ENCODE peak calls at places on chromosomes 5 and 9, in nine cellular contexts. S, F, W, N, E, T, R, G and O are unnamed samples.
A peak's percentile ranks its signal among the peaks of the same experiment; 100 is the strongest.

GRCh38 chr9:112112519-112112918 is 62.6 kb downstream of the SUSD1 start:
- DNase-seq in T (no peak), F (no peak), R (no peak), S (peak; percentile 75), G (no peak), E (peak; percentile 80), N (no peak), W (no peak), O (peak; percentile 72)

GRCh38 chr9:88737876-88738275 is 202.9 kb downstream of the NXNL2 start:
- DNase-seq in F (no peak), G (no peak), R (peak; percentile 6), W (no peak), N (no peak), E (no peak), S (no peak), T (no peak), O (no peak)

GRCh38 chr5:592158-592557 is 20.0 kb upstream of the CEP72 start:
- DNase-seq in R (no peak), F (no peak), N (no peak), T (no peak), S (no peak), G (no peak), E (no peak), W (no peak), O (no peak)

GRCh38 chr5:53503819-53504218 is 23.4 kb downstream of the FST start:
- DNase-seq in S (no peak), R (no peak), W (no peak), F (no peak), E (no peak), T (no peak), N (no peak), G (no peak), O (no peak)

GRCh38 chr5:40787986-40788385 is 10.2 kb downstream of the PRKAA1 start:
- DNase-seq in T (no peak), F (no peak), E (no peak), N (no peak), R (no peak), G (no peak), S (no peak), W (no peak), O (no peak)

GRCh38 chr5:171023508-171023907 is 161.7 kb downstream of the RANBP17 start:
- DNase-seq in G (no peak), E (peak; percentile 10), W (no peak), S (no peak), T (no peak), N (no peak), R (no peak), F (no peak), O (no peak)

GRCh38 chr9:34550016-34550680 is 27.4 kb upstream of the ENHO start:
- DNase-seq in R (no peak), S (no peak), T (no peak), N (no peak), G (no peak), W (no peak), E (no peak), F (no peak), O (no peak)

GRCh38 chr5:80744149-80744548 is 89.4 kb upstream of the DHFR start:
- DNase-seq in N (no peak), S (no peak), R (no peak), W (no peak), F (no peak), T (no peak), G (no peak), E (no peak), O (no peak)

GRCh38 chr9:129584136-129584535 is 36.8 kb downstream of the C9orf50 start:
- DNase-seq in G (no peak), F (no peak), T (peak; percentile 39), N (peak; percentile 57), E (peak; percentile 86), W (peak; percentile 85), S (peak; percentile 69), R (peak; percentile 88), O (peak; percentile 91)

GRCh38 chr5:179504191-179504590 is 46.2 kb upstream of the RUFY1 start:
- DNase-seq in W (no peak), R (no peak), T (no peak), S (no peak), E (no peak), N (no peak), G (no peak), F (no peak), O (no peak)

GRCh38 chr5:132087176-132087575 is 13.6 kb downstream of the CSF2 start:
- DNase-seq in N (no peak), G (no peak), T (no peak), R (peak; percentile 80), E (no peak), F (no peak), W (no peak), S (no peak), O (no peak)

GRCh38 chr9:7186175-7186574 is 428.4 kb downstream of the KDM4C start:
- DNase-seq in T (no peak), W (no peak), N (no peak), R (no peak), E (peak; percentile 57), F (no peak), G (no peak), S (no peak), O (no peak)

GRCh38 chr5:134792287-134792686 is 33.7 kb downstream of the DDX46 start:
- DNase-seq in N (no peak), F (no peak), S (no peak), R (no peak), G (no peak), T (no peak), W (no peak), E (no peak), O (no peak)

GRCh38 chr9:126694206-126695081 is 80.7 kb downstream of the LMX1B start:
- DNase-seq in R (no peak), N (no peak), E (no peak), G (no peak), F (no peak), T (no peak), W (no peak), S (no peak), O (no peak)

GRCh38 chr9:112130347-112130746 is 44.8 kb downstream of the SUSD1 start:
- DNase-seq in E (no peak), R (no peak), T (no peak), G (no peak), W (no peak), F (no peak), N (no peak), S (no peak), O (no peak)

GRCh38 chr5:57482671-57483106 is at the start of gene ACTBL2:
- DNase-seq in W (no peak), S (peak; percentile 51), G (no peak), N (no peak), E (peak; percentile 16), T (no peak), F (no peak), R (no peak), O (peak; percentile 65)

GRCh38 chr9:109315889-109316640 is 4.8 kb downstream of the EPB41L4B start:
- DNase-seq in G (no peak), T (peak; percentile 87), E (peak; percentile 91), W (peak; percentile 79), R (peak; percentile 95), S (no peak), F (peak; percentile 62), N (no peak), O (peak; percentile 53)

GRCh38 chr9:127923046-127923445 is 6.2 kb upstream of the ST6GALNAC4 start:
- DNase-seq in T (no peak), R (no peak), N (no peak), G (no peak), E (no peak), W (no peak), F (no peak), S (no peak), O (no peak)

GRCh38 chr9:126642839-126643238 is 29.1 kb downstream of the LMX1B start:
- DNase-seq in T (no peak), R (no peak), E (no peak), W (no peak), S (no peak), G (no peak), N (no peak), F (no peak), O (no peak)

GRCh38 chr9:113316032-113316431 is 12.9 kb upstream of the RNF183 start:
- DNase-seq in S (no peak), W (no peak), F (no peak), E (no peak), N (peak; percentile 6), R (no peak), G (no peak), T (no peak), O (no peak)

GRCh38 chr5:115402092-115402491 is 105.6 kb upstream of the CCDC112 start:
- DNase-seq in E (no peak), R (no peak), F (no peak), N (no peak), S (no peak), G (no peak), W (no peak), T (no peak), O (no peak)

GRCh38 chr9:113875420-113875916 is 641 bp upstream of the ZNF618 start:
- DNase-seq in F (no peak), E (no peak), S (peak; percentile 7), N (no peak), R (no peak), W (no peak), T (no peak), G (no peak), O (no peak)

GRCh38 chr5:43042176-43042625 is 2.1 kb upstream of the ANXA2R start:
- DNase-seq in E (peak; percentile 82), S (no peak), N (peak; percentile 57), G (peak; percentile 54), T (peak; percentile 90), F (peak; percentile 79), R (peak; percentile 46), W (peak; percentile 54), O (peak; percentile 73)

GRCh38 chr5:95178046-95178651 is 106.7 kb downstream of the MCTP1 start:
- DNase-seq in G (no peak), S (peak; percentile 0), T (peak; percentile 87), F (no peak), W (no peak), E (peak; percentile 32), R (no peak), N (peak; percentile 25), O (peak; percentile 15)

GRCh38 chr5:74167206-74167929 is 473.2 kb downstream of the ENC1 start:
- DNase-seq in N (no peak), R (no peak), W (peak; percentile 5), T (no peak), G (no peak), F (no peak), E (peak; percentile 41), S (peak; percentile 59), O (no peak)

GRCh38 chr5:157820593-157821252 is 38.2 kb downstream of the CLINT1 start:
- DNase-seq in S (no peak), E (peak; percentile 74), F (no peak), G (no peak), W (peak; percentile 43), T (peak; percentile 10), R (peak; percentile 53), N (peak; percentile 7), O (peak; percentile 70)

GRCh38 chr5:447501-447900 is 4.5 kb downstream of the EXOC3 start:
- DNase-seq in R (no peak), S (no peak), T (no peak), F (peak; percentile 6), E (no peak), W (no peak), N (no peak), G (no peak), O (no peak)

GRCh38 chr9:130463763-130464745 is 19.3 kb downstream of the ASS1 start:
- DNase-seq in R (no peak), W (no peak), E (no peak), T (no peak), F (no peak), G (no peak), N (no peak), S (no peak), O (no peak)

GRCh38 chr5:173395257-173395932 is 67.2 kb upstream of the STC2 start:
- DNase-seq in N (no peak), R (no peak), G (no peak), T (no peak), E (peak; percentile 12), S (peak; percentile 77), F (no peak), W (peak; percentile 22), O (peak; percentile 7)